ENCODE peak calls at places on chromosomes 3 and 15, in four cellular contexts. M, O, U and B are unnamed samples.

GRCh38 chr15:63232400-63232799 is 43.0 kb downstream of the RAB8B start:
- DNase-seq in M (no peak), U (no peak), O (peak; percentile 51), B (no peak)

GRCh38 chr3:62237296-62237948 is 135.9 kb downstream of the FEZF2 start:
- DNase-seq in O (no peak), U (no peak), M (no peak), B (no peak)

GRCh38 chr15:101647251-101647650 is 4.9 kb downstream of the TM2D3 start:
- DNase-seq in U (no peak), M (no peak), O (no peak), B (no peak)

GRCh38 chr3:46405301-46406079 is 1.4 kb downstream of the CCR5AS start:
- DNase-seq in O (no peak), M (no peak), U (no peak), B (no peak)

GRCh38 chr15:59741274-59741906 is 52.3 kb upstream of the BNIP2 start:
- DNase-seq in M (no peak), U (no peak), O (no peak), B (no peak)

GRCh38 chr3:124853446-124853845 is 33.7 kb downstream of the ITGB5 start:
- DNase-seq in M (no peak), U (no peak), O (no peak), B (no peak)

GRCh38 chr15:33374181-33375006 is 63.6 kb downstream of the RYR3 start:
- DNase-seq in M (no peak), U (no peak), O (no peak), B (no peak)

GRCh38 chr15:40511472-40512133 is 40.8 kb downstream of the CHST14 start:
- DNase-seq in M (no peak), O (no peak), U (peak; percentile 94), B (peak; percentile 89)

GRCh38 chr3:67468511-67468910 is 185.9 kb downstream of the SUCLG2 start:
- DNase-seq in M (no peak), O (no peak), U (no peak), B (no peak)

GRCh38 chr3:58082047-58082446 is 73.8 kb downstream of the FLNB start:
- DNase-seq in O (peak; percentile 12), M (no peak), U (peak; percentile 57), B (no peak)

GRCh38 chr3:128591728-128592426 is 58.7 kb downstream of the RPN1 start:
- DNase-seq in U (no peak), M (no peak), O (no peak), B (no peak)

GRCh38 chr15:25783607-25784131 is 79.5 kb downstream of the ATP10A start:
- DNase-seq in U (no peak), O (peak; percentile 29), M (no peak), B (no peak)

GRCh38 chr15:77440378-77440999 is 19.8 kb downstream of the HMG20A start:
- DNase-seq in O (no peak), U (no peak), M (no peak), B (no peak)

GRCh38 chr3:42752441-42752840 is 20.6 kb downstream of the CCDC13 start:
- DNase-seq in O (no peak), U (no peak), M (no peak), B (no peak)

GRCh38 chr3:13480340-13481318 is 523 bp downstream of the HDAC11 start:
- DNase-seq in M (no peak), U (peak; percentile 79), O (no peak), B (peak; percentile 84)

GRCh38 chr3:43862992-43863805 is 172.5 kb downstream of the ABHD5 start:
- DNase-seq in O (no peak), U (no peak), M (no peak), B (no peak)

DNA sequence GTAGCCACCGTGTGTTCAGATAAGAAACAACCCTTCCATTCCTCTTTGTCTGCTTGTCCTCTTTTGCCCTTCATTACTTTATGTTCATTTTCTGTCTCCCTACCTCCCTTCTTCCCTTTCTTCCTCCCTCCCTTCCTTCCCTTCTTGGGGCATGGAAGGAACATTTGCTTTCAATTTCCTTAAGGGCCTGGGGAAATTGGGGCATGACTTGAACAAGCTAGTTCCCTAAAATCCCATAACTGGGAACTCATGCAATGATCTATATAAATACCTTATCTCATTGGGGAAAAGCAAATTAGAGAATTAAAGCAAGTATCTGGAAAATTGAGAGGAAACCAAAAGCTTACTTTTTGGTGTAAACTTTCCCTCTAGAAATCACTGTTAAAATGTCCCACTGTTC is 35.7 kb downstream of the BOC start:
- DNase-seq in O (no peak), U (no peak), M (no peak), B (no peak)
- H3K4me1 ChIP-seq in O (no peaks in the 10 kb centered on the region), U (peaks cover 3% of the 10 kb centered on the region), M (peaks cover 30% of the 10 kb centered on the region), B (no peaks in the 10 kb centered on the region)

GRCh38 chr3:162014284-162014683 is 517.7 kb downstream of the OTOL1 start:
- DNase-seq in M (no peak), U (no peak), O (no peak), B (no peak)
- H3K4me3 ChIP-seq in M (no peak overlapping the region), U (no peak overlapping the region), O (no peak overlapping the region), B (no peak overlapping the region)

GRCh38 chr3:52683611-52684010 is 2.1 kb downstream of the PBRM1 start:
- DNase-seq in O (no peak), U (peak; percentile 73), M (no peak), B (no peak)
- H3K27ac ChIP-seq in O (no peak overlapping the region), U (no peak overlapping the region), M (no peak overlapping the region), B (peak overlapping the region; percentile 76)

GRCh38 chr15:57061281-57061680 is 142.8 kb downstream of the TCF12 start:
- DNase-seq in O (no peak), U (no peak), M (no peak), B (no peak)

GRCh38 chr15:57060799-57061198 is 142.4 kb downstream of the TCF12 start:
- DNase-seq in M (no peak), O (no peak), U (no peak), B (no peak)

GRCh38 chr15:57061696-57062095 is 143.3 kb downstream of the TCF12 start:
- DNase-seq in M (no peak), O (no peak), U (no peak), B (no peak)

GRCh38 chr15:57069423-57069822 is 151.0 kb downstream of the TCF12 start:
- DNase-seq in O (no peak), M (no peak), U (no peak), B (no peak)

GRCh38 chr15:57064033-57064432 is 145.6 kb downstream of the TCF12 start:
- DNase-seq in M (no peak), U (no peak), O (no peak), B (no peak)
- H3K4me1 ChIP-seq in M (peaks cover 26% of the 10 kb centered on the region), U (peaks cover 1% of the 10 kb centered on the region), O (no peaks in the 10 kb centered on the region), B (peaks cover 4% of the 10 kb centered on the region)

GRCh38 chr3:52233108-52233591 is 5.8 kb downstream of the TWF2 start:
- DNase-seq in U (peak; percentile 38), O (no peak), M (no peak), B (no peak)
- H3K4me3 ChIP-seq in U (no peak overlapping the region), O (no peak overlapping the region), M (no peak overlapping the region), B (no peak overlapping the region)

DNA sequence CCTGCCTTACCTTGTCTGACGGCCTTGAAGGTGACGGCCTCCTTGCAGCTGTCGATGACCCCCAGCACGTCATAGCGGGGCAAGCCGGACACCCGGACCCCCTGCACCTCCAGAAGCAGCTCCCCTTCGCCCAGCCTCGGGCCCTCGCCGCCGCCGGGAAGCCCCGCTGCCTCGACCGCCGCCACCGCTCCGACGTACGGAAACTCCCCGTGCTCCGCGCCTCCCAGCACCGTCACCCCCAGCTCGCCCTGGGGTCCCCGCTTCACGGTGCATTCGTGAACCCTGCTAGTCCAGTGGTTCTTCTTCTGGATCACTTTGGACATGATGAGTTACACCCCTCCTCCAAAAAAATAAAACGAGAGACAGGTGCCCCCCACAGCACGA is 740 bp downstream of the MAGI1 start:
- DNase-seq in O (no peak), U (peak; percentile 61), M (no peak), B (no peak)
- H3K27ac ChIP-seq in O (no peak overlapping the region), U (peak overlapping the region; percentile 92), M (peak overlapping the region; percentile 96), B (peak overlapping the region; percentile 85)

GRCh38 chr3:8643693-8644365 is 769 bp downstream of the SSUH2 start:
- DNase-seq in U (no peak), M (no peak), O (no peak), B (peak; percentile 15)

GRCh38 chr3:8639585-8639984 is 5.0 kb downstream of the SSUH2 start:
- DNase-seq in M (no peak), O (no peak), U (no peak), B (no peak)

GRCh38 chr3:8640223-8640622 is 4.4 kb downstream of the SSUH2 start:
- DNase-seq in O (no peak), U (no peak), M (no peak), B (no peak)

GRCh38 chr3:8642001-8642400 is 2.6 kb downstream of the SSUH2 start:
- DNase-seq in U (no peak), O (no peak), M (no peak), B (no peak)

DNA sequence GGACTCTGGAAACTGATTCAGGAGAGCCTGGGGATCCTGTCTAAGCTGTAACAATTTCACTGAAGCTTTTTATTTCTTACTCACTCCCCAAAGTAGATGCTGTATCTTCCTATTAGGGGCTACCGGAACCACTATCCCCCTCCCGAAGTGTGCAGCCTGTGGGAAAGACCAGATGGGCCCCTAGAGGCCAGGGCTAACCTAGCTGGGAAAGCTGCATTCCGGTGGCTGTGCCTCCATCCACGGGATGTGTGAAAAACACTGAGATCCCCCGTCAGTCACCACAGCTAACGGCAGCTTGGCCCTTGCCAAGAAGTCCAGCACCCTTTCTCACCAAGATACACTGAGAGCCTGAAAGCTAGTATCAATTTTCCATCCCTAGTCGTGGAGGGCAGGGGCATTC is 3.1 kb downstream of the SSUH2 start:
- DNase-seq in U (no peak), M (no peak), O (no peak), B (peak; percentile 58)
- H3K4me1 ChIP-seq in U (peaks cover 5% of the 10 kb centered on the region), M (no peaks in the 10 kb centered on the region), O (no peaks in the 10 kb centered on the region), B (no peaks in the 10 kb centered on the region)

DNA sequence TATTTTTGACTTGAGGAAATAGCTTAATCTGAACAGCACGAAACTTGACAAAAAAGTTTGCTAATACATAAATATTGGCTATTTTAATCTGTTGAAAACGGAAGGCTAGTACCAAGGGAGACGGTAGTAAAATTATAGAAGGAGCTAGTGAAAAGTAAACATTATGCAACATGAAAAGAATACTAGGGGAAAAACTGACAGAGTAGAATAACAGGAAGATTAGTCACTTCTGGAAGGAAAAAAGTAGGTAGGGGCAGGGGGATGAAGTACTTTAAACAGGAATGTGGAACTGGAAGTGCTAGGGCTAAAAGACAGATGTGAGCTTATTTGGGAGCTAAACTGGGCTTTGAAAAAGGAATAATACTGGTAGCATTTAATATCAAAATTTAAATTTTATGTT is 60.1 kb downstream of the MBNL1 start:
- DNase-seq in U (no peak), M (no peak), O (no peak), B (no peak)
- H3K4me3 ChIP-seq in U (no peak overlapping the region), M (peak overlapping the region; percentile 28), O (no peak overlapping the region), B (no peak overlapping the region)

DNA sequence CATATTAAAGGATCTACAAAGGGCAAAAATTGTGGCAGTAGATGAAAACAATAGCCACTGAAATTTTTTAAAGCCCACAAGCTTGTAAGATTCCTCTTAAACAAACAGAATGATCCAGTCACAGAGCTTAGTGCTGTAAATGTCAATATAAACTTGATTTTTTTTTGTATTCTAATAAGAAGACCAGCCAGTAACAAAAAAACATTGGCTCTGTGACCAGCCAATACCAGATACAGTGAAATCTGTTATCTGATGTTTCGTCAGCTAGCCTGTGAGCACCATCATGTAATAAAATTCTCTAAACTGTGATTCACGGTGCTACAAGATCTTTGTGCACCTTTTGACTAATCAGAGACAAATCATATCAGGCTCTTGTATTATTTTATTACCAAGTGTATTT is 72.2 kb downstream of the FILIP1L start:
- DNase-seq in M (no peak), U (no peak), O (no peak), B (no peak)
- H3K27ac ChIP-seq in M (peak overlapping the region; percentile 92), U (no peak overlapping the region), O (no peak overlapping the region), B (peak overlapping the region; percentile 67)